ENCODE peak calls at places on chromosome 19, in eight cellular contexts. Z is GM23338, G is GM23248, K is HCT116, A is Karpas-422, E is OCI-LY7, N is PC-3, X is PC-9. I is an unnamed sample. For H3K9me2, the result is how much of the 10 kb centered on the place peaks cover.

GRCh38 chr19:46904114-46905060 is 43.6 kb downstream of the ARHGAP35 start:
- DNase-seq in X (no peak), K (no peak), N (no peak), A (no peak), Z (peak), E (no peak), G (peak), I (peak)

GRCh38 chr19:19750131-19750841 is 17.4 kb upstream of the ZNF14 start:
- DNase-seq in A (no peak), N (no peak), Z (no peak), X (no peak), E (no peak), K (no peak), G (no peak), I (no peak)

GRCh38 chr19:30363073-30363472 is 9.1 kb upstream of the ZNF536 start:
- DNase-seq in G (no peak), E (no peak), A (no peak), N (no peak), K (no peak), Z (no peak), X (no peak), I (no peak)

GRCh38 chr19:14556662-14557188 is 15.1 kb downstream of the NDUFB7 start:
- DNase-seq in N (peak), Z (peak), G (peak), X (peak), K (peak), E (peak), A (peak), I (peak)

GRCh38 chr19:58386166-58386575 is 898 bp upstream of the RPS5 start:
- DNase-seq in K (no peak), N (no peak), A (peak), E (no peak), G (no peak), X (no peak), Z (no peak), I (no peak)

GRCh38 chr19:18847516-18848463 is 16.0 kb downstream of the UPF1 start:
- DNase-seq in Z (no peak), X (no peak), K (no peak), E (no peak), N (no peak), G (peak), A (no peak), I (no peak)

GRCh38 chr19:11377237-11377636 is 2.8 kb downstream of the SWSAP1 start:
- DNase-seq in A (peak), K (no peak), G (peak), E (peak), X (peak), Z (peak), N (peak), I (peak)

GRCh38 chr19:51777570-51778460 is 16.8 kb downstream of the FPR2 start:
- DNase-seq in A (peak), E (peak), K (peak), N (peak), Z (peak), X (peak), G (peak), I (peak)

GRCh38 chr19:35756373-35757230 is at the start of gene HSPB6:
- DNase-seq in N (no peak), K (no peak), X (no peak), G (peak), A (no peak), E (no peak), Z (peak), I (peak)

GRCh38 chr19:3710265-3710812 is 2.2 kb downstream of the TJP3 start:
- DNase-seq in N (peak), Z (peak), K (peak), G (no peak), A (no peak), X (peak), E (no peak), I (peak)

GRCh38 chr19:40650749-40651305 is 39.6 kb downstream of the NUMBL start:
- DNase-seq in G (peak), E (no peak), K (no peak), X (no peak), N (no peak), Z (no peak), A (no peak), I (no peak)

GRCh38 chr19:14475251-14476073 is at the start of gene PTGER1:
- DNase-seq in N (peak), Z (peak), K (peak), G (peak), E (no peak), X (peak), A (no peak), I (peak)

GRCh38 chr19:42091300-42092266 is 15.6 kb downstream of the ZNF574 start:
- DNase-seq in Z (no peak), N (peak), X (peak), A (peak), E (no peak), G (peak), K (no peak), I (no peak)

GRCh38 chr19:20078696-20079095 is 896 bp downstream of the ZNF90 start:
- DNase-seq in G (peak), Z (peak), E (no peak), A (no peak), K (no peak), N (no peak), X (no peak), I (peak)

GRCh38 chr19:49718991-49719390 is 28.1 kb downstream of the CPT1C start:
- DNase-seq in A (no peak), Z (no peak), G (no peak), X (no peak), E (no peak), N (no peak), K (no peak), I (no peak)

GRCh38 chr19:21422244-21422643 is 25.3 kb downstream of the ZNF493 start:
- DNase-seq in Z (no peak), K (no peak), G (no peak), A (peak), N (no peak), X (no peak), E (no peak), I (no peak)

GRCh38 chr19:2042485-2043268 is 8.4 kb downstream of the MKNK2 start:
- DNase-seq in E (no peak), N (no peak), G (no peak), X (no peak), Z (peak), A (peak), K (no peak), I (peak)

GRCh38 chr19:36688058-36688457 is 646 bp downstream of the ZNF567 start:
- DNase-seq in Z (no peak), N (no peak), A (no peak), K (no peak), G (peak), E (no peak), X (no peak), I (no peak)

GRCh38 chr19:35816262-35816661 is 3.6 kb upstream of the PRODH2 start:
- DNase-seq in E (no peak), A (no peak), X (no peak), K (no peak), Z (peak), G (no peak), N (no peak), I (no peak)

GRCh38 chr19:41887711-41888382 is 4.9 kb downstream of the ARHGEF1 start:
- DNase-seq in N (peak), X (peak), Z (peak), E (peak), A (no peak), G (peak), K (peak), I (peak)

DNA sequence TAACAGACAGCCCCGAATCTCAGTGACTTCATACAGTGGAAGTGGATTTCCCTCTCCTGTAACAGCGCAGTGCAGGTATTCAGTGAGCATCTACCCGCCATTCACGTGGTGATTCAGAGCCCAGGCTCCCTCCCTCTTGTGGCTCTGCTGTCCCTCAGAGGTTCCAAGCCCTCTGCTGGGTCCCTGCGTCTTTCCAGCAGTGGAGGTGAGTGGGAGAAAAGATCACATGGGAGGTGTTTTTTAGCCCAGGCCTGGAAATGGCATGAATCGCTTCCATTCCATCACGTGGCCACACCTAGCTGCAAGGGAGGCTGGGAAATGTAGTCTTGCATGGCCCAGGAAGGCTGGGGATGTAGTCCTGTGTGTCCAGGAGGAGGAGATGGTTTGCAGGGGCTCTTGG is 61.4 kb downstream of the DPF1 start:
- DNase-seq in X (no peak), A (peak), Z (no peak), K (no peak), E (no peak), N (no peak), G (no peak), I (no peak)
- H3K9me2 ChIP-seq in X (under half), A (under half), Z (under half), K (under half), E (under half), N (under half), G (under half), I (under half)

GRCh38 chr19:32363175-32363574 is 17.8 kb downstream of the ZNF507 start:
- DNase-seq in Z (no peak), A (no peak), K (no peak), X (peak), G (no peak), E (no peak), N (peak), I (peak)
- H3K9me2 ChIP-seq in Z (under half), A (under half), K (under half), X (under half), G (under half), E (under half), N (under half), I (under half)

GRCh38 chr19:24000656-24001055 is 86.0 kb downstream of the ZNF726 start:
- DNase-seq in Z (no peak), A (no peak), G (no peak), K (no peak), E (no peak), X (peak), N (no peak), I (no peak)
- H3K9me2 ChIP-seq in Z (under half), A (under half), G (under half), K (under half), E (under half), X (under half), N (under half), I (under half)

DNA sequence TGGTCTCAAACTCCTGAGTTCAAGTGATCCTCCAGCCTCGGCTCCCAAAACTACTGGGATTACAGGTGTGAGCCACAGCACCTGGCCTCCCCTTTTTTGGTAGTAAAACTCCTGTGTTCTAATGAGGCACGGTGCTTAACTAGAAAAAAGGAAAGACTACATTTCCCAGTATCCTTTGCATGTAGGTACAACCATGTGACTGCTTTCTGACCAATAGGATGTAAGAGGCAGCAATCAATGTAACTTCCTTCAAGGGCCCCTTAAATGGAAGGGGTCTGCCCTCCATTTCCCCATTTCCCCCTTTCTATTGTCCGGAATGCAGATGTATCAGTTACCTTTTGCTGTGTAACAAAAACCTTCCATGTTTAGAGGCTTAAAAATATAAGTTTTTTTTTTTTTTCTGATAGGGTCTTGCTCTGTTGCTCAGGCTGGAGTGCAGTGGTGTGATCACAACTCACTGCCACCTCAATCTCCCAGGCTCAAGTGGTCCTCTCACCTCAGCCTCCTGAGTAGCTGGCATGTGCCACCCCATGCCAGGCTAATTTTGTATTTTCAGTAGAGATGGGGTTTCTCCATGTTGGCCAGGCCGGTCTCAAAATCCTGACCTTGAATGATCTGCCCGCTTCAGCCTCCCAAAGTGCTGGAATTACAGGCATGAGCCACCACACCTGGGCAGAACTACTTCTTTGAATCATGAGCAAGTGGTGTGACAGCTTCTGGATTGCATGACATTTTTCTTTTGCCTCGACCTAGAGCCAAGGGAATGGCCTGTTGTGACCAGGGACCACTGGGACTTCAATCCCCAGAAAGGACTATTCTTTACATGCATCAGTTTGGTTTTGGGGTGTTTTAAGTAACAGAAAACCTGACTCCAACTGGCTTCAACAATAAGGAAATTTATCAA is 2.4 kb downstream of the GPR32 start:
- DNase-seq in E (peak), K (peak), N (peak), X (no peak), Z (peak), G (peak), A (peak), I (no peak)
- H3K9me2 ChIP-seq in E (under half), K (under half), N (under half), X (under half), Z (under half), G (under half), A (under half), I (under half)

I was measured in hepatocyte.